ENCODE peak calls at places on chromosomes 11 and 22, in ten cellular contexts. T is stomach, A is suprapubic skin, G is transverse colon, M is endothelial cell of umbilical vein, N is HCT116, O is sigmoid colon, S is breast epithelium, K is vagina, J is prostate gland. C is an unnamed sample.

GRCh38 chr11:113874096-113874919 is 1.1 kb downstream of the USP28 start:
- DNase-seq in G (no peak), A (no peak), M (no peak), O (no peak), K (peak), N (no peak), S (no peak), T (no peak), J (no peak), C (no peak)

GRCh38 chr11:78351193-78351592 is 66.4 kb downstream of the GAB2 start:
- DNase-seq in G (no peak), N (no peak), O (no peak), A (no peak), J (no peak), T (no peak), K (no peak), S (no peak), M (no peak), C (no peak)

GRCh38 chr11:68081691-68082090 is 39.5 kb downstream of the CHKA start:
- DNase-seq in N (no peak), K (no peak), G (no peak), S (peak), M (no peak), J (peak), A (no peak), T (peak), O (no peak), C (no peak)

GRCh38 chr11:128302425-128303186 is 284.8 kb downstream of the ETS1 start:
- DNase-seq in O (no peak), J (no peak), S (no peak), A (no peak), T (no peak), N (no peak), M (no peak), K (no peak), G (peak), C (no peak)

GRCh38 chr11:44484211-44484610 is 81.3 kb upstream of the CD82 start:
- DNase-seq in A (no peak), K (no peak), G (no peak), O (peak), S (no peak), J (no peak), T (no peak), M (peak), N (peak), C (no peak)

GRCh38 chr11:27721505-27722116 is 21.4 kb upstream of the BDNF start:
- DNase-seq in M (no peak), N (no peak), A (no peak), J (no peak), G (no peak), T (no peak), K (no peak), O (no peak), S (no peak), C (no peak)

GRCh38 chr11:12958984-12959383 is 50.1 kb upstream of the RASSF10 start:
- DNase-seq in T (no peak), A (no peak), S (no peak), G (no peak), N (no peak), J (no peak), M (no peak), O (no peak), K (no peak), C (no peak)

GRCh38 chr22:20023214-20023613 is 2.3 kb downstream of the TANGO2 start:
- DNase-seq in M (no peak), J (no peak), K (no peak), N (no peak), G (no peak), T (no peak), S (no peak), A (no peak), O (peak), C (no peak)

GRCh38 chr11:73358071-73358470 is 18.1 kb upstream of the RELT start:
- DNase-seq in M (no peak), O (no peak), K (no peak), G (no peak), J (no peak), A (no peak), N (no peak), S (no peak), T (no peak), C (no peak)

GRCh38 chr22:38191115-38191514 is 9.5 kb upstream of the PLA2G6 start:
- DNase-seq in O (no peak), A (no peak), N (no peak), K (no peak), S (no peak), J (no peak), M (no peak), G (no peak), T (no peak), C (no peak)

GRCh38 chr22:38191746-38192474 is 9.9 kb upstream of the MAFF start:
- DNase-seq in A (no peak), T (no peak), O (no peak), K (no peak), N (no peak), G (no peak), M (no peak), J (no peak), S (no peak), C (no peak)

GRCh38 chr22:38190581-38190980 is 9.0 kb upstream of the PLA2G6 start:
- DNase-seq in S (no peak), M (no peak), J (no peak), G (no peak), O (no peak), N (no peak), K (no peak), T (no peak), A (no peak), C (no peak)

GRCh38 chr22:38193580-38193979 is 8.2 kb upstream of the MAFF start:
- DNase-seq in M (no peak), S (no peak), J (no peak), O (no peak), N (no peak), A (no peak), G (no peak), K (no peak), T (peak), C (no peak)

DNA sequence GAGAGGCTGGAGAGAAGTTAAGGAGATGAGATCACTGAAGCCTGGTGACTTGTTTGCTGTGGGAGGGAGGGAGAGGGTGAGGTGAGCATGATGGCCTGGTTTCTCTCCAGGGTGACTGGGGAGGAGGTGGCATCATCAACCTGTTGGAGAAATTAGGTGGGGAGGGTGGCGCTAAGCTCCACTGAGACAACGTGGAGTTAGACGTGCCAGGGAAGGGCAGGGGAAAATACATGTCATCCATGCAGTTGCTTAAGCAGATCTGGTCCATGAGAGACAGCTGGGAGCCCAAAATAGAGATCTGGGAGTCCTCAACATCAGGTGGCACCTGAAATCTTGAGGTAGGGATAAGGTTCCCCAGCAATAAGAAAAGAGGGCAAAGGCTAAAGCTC is 9.3 kb upstream of the MAFF start:
- DNase-seq in N (no peak), A (no peak), J (no peak), M (no peak), T (no peak), S (no peak), G (no peak), K (no peak), O (no peak), C (no peak)
- TF ChIP-seq POLR2A in N (no peak), A (no peak), J (no peak), M (no peak), T (no peak), S (no peak), G (no peak), K (no peak), O (no peak), C (no peak)

GRCh38 chr11:35192347-35192746 is 53.4 kb downstream of the CD44 start:
- DNase-seq in G (peak), N (no peak), M (peak), K (no peak), O (peak), A (no peak), T (no peak), J (no peak), S (no peak), C (peak)

GRCh38 chr11:35185696-35186095 is 46.7 kb downstream of the CD44 start:
- DNase-seq in M (no peak), N (no peak), J (no peak), S (no peak), O (no peak), G (no peak), K (no peak), A (no peak), T (no peak), C (no peak)

GRCh38 chr11:35183526-35183925 is 44.6 kb downstream of the CD44 start:
- DNase-seq in O (no peak), N (no peak), J (no peak), M (no peak), G (no peak), K (no peak), S (no peak), A (no peak), T (no peak), C (no peak)

GRCh38 chr11:35190804-35191348 is 51.9 kb downstream of the CD44 start:
- DNase-seq in A (no peak), K (no peak), T (no peak), S (no peak), O (no peak), G (no peak), M (no peak), J (no peak), N (no peak), C (no peak)

DNA sequence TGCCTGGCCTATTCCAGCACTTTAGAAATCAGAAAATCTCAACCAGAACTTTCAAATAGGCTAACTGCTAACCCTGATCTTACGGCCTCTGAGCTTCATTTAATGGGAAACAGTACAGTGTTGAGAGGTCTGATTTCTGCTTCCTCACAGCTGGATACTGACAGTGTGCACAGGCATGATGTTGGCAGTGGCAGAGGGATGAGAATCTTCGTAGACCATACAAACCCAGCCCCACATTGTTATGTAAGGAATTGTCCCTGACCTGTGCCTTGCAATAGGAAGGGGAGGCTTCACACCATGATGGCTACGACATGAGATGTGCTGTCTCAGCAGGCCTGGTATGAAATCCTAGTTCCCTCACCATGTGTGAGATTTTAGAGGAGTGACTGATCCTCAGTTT is 49.0 kb downstream of the CD44 start:
- DNase-seq in J (no peak), G (no peak), O (no peak), M (no peak), S (no peak), T (no peak), K (no peak), N (no peak), A (no peak), C (no peak)
- TF ChIP-seq POLR2AphosphoS5 in J (no peak), G (no peak), O (no peak), M (no peak), S (no peak), T (no peak), K (no peak), N (no peak), A (no peak), C (no peak)

GRCh38 chr11:64566915-64567882 is 23.8 kb upstream of the SLC22A12 start:
- DNase-seq in A (peak), M (no peak), O (no peak), G (no peak), S (no peak), T (no peak), K (no peak), J (no peak), N (no peak), C (peak)
- H3K27ac ChIP-seq in A (no peak), M (no peak), O (no peak), G (no peak), S (peak), T (no peak), K (peak), J (peak), N (peak), C (peak)

GRCh38 chr11:69938206-69938605 is 119.0 kb upstream of the FGF3 start:
- DNase-seq in G (no peak), A (no peak), T (no peak), S (no peak), J (no peak), K (no peak), M (no peak), N (no peak), O (peak), C (peak)

GRCh38 chr11:69941546-69942332 is 122.5 kb upstream of the FGF3 start:
- DNase-seq in G (no peak), T (no peak), M (no peak), S (no peak), K (no peak), O (peak), N (no peak), A (no peak), J (no peak), C (peak)

GRCh38 chr11:69942333-69942820 is 123.2 kb upstream of the FGF3 start:
- DNase-seq in O (peak), J (no peak), N (no peak), A (no peak), M (no peak), S (no peak), G (no peak), K (no peak), T (no peak), C (peak)

GRCh38 chr11:69940246-69940610 is 121.0 kb upstream of the FGF3 start:
- DNase-seq in N (no peak), A (no peak), O (peak), S (no peak), M (no peak), J (no peak), G (no peak), K (no peak), T (no peak), C (peak)

GRCh38 chr11:69939551-69940245 is 120.5 kb upstream of the FGF3 start:
- DNase-seq in A (no peak), N (no peak), M (peak), K (no peak), G (no peak), S (no peak), T (peak), J (no peak), O (peak), C (peak)
- TF ChIP-seq POLR2A in A (no peak), N (no peak), M (no peak), K (no peak), G (no peak), S (no peak), T (no peak), J (no peak), O (no peak), C (no peak)

GRCh38 chr11:69130586-69131566 is 24.9 kb upstream of the SMIM38 start:
- DNase-seq in T (peak), A (no peak), J (no peak), M (no peak), G (no peak), O (no peak), S (no peak), N (no peak), K (no peak), C (peak)

GRCh38 chr11:69129647-69130046 is 26.1 kb upstream of the SMIM38 start:
- DNase-seq in S (no peak), G (no peak), J (no peak), O (no peak), A (no peak), M (no peak), K (no peak), T (no peak), N (no peak), C (peak)

GRCh38 chr11:69132301-69132670 is 23.4 kb upstream of the SMIM38 start:
- DNase-seq in M (no peak), N (no peak), K (no peak), J (no peak), T (no peak), S (no peak), O (no peak), G (no peak), A (no peak), C (no peak)

GRCh38 chr11:69133251-69133650 is 22.5 kb upstream of the SMIM38 start:
- DNase-seq in S (no peak), G (no peak), N (no peak), T (no peak), K (no peak), J (no peak), A (no peak), O (no peak), M (no peak), C (peak)

DNA sequence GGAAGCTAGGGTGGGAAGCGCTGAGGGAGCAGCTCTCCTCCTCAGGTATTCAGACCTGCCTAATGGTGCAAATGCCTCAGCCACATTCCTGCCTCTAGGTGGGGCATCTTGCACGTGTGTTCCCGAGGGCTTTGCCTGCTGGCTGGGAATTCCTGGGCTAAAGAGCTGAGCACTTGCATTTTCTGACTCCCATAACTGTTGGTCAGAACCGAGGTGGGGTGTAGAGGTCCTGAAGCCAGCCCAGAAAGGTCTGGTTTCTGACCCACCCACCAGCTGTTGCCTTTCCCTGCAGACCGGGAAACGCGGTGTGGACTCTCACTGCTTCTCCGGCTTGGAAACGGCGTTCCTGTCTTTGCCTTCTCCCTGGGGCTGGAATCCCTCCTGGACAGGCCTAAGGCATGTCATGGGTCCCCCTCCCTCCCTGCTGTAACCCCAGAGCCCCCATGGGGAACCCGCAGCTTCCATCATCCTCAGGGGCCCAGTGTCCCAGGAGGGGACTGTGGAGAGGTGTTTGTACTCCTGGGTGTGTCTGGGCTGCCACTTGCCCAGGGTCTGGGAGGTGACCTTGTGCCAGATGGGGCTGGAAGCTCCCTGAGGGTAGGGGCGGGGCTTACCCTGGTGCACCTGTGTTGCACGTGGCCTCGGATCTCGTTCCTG is 24.0 kb upstream of the SMIM38 start:
- DNase-seq in O (no peak), N (peak), M (peak), S (peak), A (no peak), J (peak), T (peak), K (no peak), G (peak), C (peak)
- TF ChIP-seq POLR2AphosphoS5 in O (no peak), N (no peak), M (no peak), S (no peak), A (no peak), J (peak), T (no peak), K (peak), G (no peak), C (no peak)

GRCh38 chr11:112778091-112778889 is 182.9 kb upstream of the NCAM1 start:
- DNase-seq in G (no peak), T (no peak), N (no peak), M (no peak), K (no peak), O (no peak), A (no peak), S (no peak), J (no peak), C (no peak)

GRCh38 chr11:112780351-112781043 is 180.7 kb upstream of the NCAM1 start:
- DNase-seq in G (no peak), N (no peak), S (no peak), O (peak), J (no peak), M (no peak), T (no peak), K (no peak), A (no peak), C (no peak)

GRCh38 chr11:112771847-112772246 is 189.4 kb upstream of the NCAM1 start:
- DNase-seq in O (no peak), T (no peak), M (no peak), S (no peak), J (no peak), N (no peak), G (no peak), A (no peak), K (no peak), C (no peak)

GRCh38 chr11:112773256-112773655 is 188.0 kb upstream of the NCAM1 start:
- DNase-seq in J (no peak), M (no peak), O (no peak), T (no peak), S (no peak), G (no peak), K (no peak), N (no peak), A (no peak), C (no peak)

GRCh38 chr11:112776834-112777793 is 184.1 kb upstream of the NCAM1 start:
- DNase-seq in A (no peak), K (no peak), N (no peak), S (no peak), J (no peak), G (no peak), T (no peak), M (no peak), O (no peak), C (no peak)
- H3K27ac ChIP-seq in A (no peak), K (no peak), N (no peak), S (no peak), J (no peak), G (no peak), T (no peak), M (no peak), O (no peak), C (no peak)

GRCh38 chr11:3642071-3642951 is 519 bp upstream of the ART5 start:
- DNase-seq in T (peak), G (peak), N (peak), A (no peak), K (no peak), S (peak), M (peak), O (peak), J (peak), C (peak)
- TF ChIP-seq POLR2A in T (no peak), G (peak), N (no peak), A (no peak), K (peak), S (no peak), M (no peak), O (no peak), J (peak), C (no peak)